ENCODE peak calls at places on chromosomes 2 and 18, in five cellular contexts. E is SW480, A is K562, V is M059J, R is astrocyte. Y is an unnamed sample.

GRCh38 chr2:144801766-144802165 is 281.8 kb upstream of the ZEB2 start:
- DNase-seq in E (no peak), V (peak), R (peak), A (no peak), Y (no peak)

GRCh38 chr2:73089270-73090030 is 17.9 kb upstream of the SFXN5 start:
- DNase-seq in A (no peak), V (peak), E (peak), R (peak), Y (peak)

GRCh38 chr2:149365826-149366583 is 35.6 kb downstream of the LYPD6 start:
- DNase-seq in A (no peak), E (peak), R (peak), V (peak), Y (peak)

GRCh38 chr18:8005870-8006269 is 438.8 kb downstream of the PTPRM start:
- DNase-seq in A (no peak), R (no peak), V (no peak), E (no peak), Y (no peak)

GRCh38 chr2:121626777-121627524 is 22.3 kb downstream of the CLASP1 start:
- DNase-seq in R (peak), E (no peak), A (no peak), V (peak), Y (no peak)

GRCh38 chr2:136234261-136234660 is 116.3 kb upstream of the CXCR4 start:
- DNase-seq in A (no peak), V (no peak), E (no peak), R (no peak), Y (no peak)

GRCh38 chr2:110105608-110106467 is 9.8 kb downstream of the MALL start:
- DNase-seq in V (peak), R (peak), A (no peak), E (peak), Y (peak)

GRCh38 chr18:8911408-8912340 is 190.8 kb upstream of the NDUFV2 start:
- DNase-seq in A (no peak), R (no peak), E (no peak), V (no peak), Y (no peak)

GRCh38 chr2:119544075-119545031 is at the start of gene CFAP221:
- DNase-seq in A (peak), V (peak), R (peak), E (peak), Y (peak)

GRCh38 chr2:235191933-235192332 is 240.1 kb downstream of the SH3BP4 start:
- DNase-seq in V (no peak), A (no peak), R (no peak), E (no peak), Y (no peak)

GRCh38 chr18:70384181-70384790 is 95.4 kb downstream of the SOCS6 start:
- DNase-seq in A (no peak), R (peak), E (peak), V (peak), Y (peak)

GRCh38 chr2:19738707-19739106 is 163.1 kb downstream of the TTC32 start:
- DNase-seq in A (no peak), R (no peak), V (peak), E (no peak), Y (no peak)

Y was measured in HCT116.